ENCODE peak calls at places on chromosomes 1 and 21, in eight cellular contexts. K is cardiac muscle cell, A is transverse colon, Y is spleen, Z is adrenal gland, C is HL-60, V is MM.1S, O is upper lobe of right lung. F is an unnamed sample.

GRCh38 chr1:207619833-207620572 is 24.9 kb upstream of the CR1L start:
- DNase-seq in K (peak), A (no peak), Y (no peak), Z (peak), C (peak), V (peak), O (no peak), F (no peak)

GRCh38 chr21:33817663-33818433 is 97.8 kb downstream of the ATP5PO start:
- DNase-seq in K (no peak), A (no peak), Y (no peak), Z (no peak), C (peak), V (no peak), O (no peak), F (no peak)

GRCh38 chr1:107883562-107883961 is 81.4 kb downstream of the VAV3 start:
- DNase-seq in K (peak), A (no peak), Y (no peak), Z (no peak), C (peak), V (peak), O (no peak), F (no peak)

GRCh38 chr21:34707876-34708325 is 39.1 kb downstream of the CLIC6 start:
- DNase-seq in K (no peak), A (no peak), Y (no peak), Z (no peak), C (no peak), V (peak), O (no peak), F (no peak)

GRCh38 chr1:214957330-214958137 is 125.0 kb upstream of the KCNK2 start:
- DNase-seq in K (no peak), A (no peak), Y (no peak), Z (peak), C (peak), V (no peak), O (no peak), F (no peak)

GRCh38 chr1:32716312-32717126 is 13.9 kb upstream of the SYNC start:
- DNase-seq in K (peak), A (peak), Y (peak), Z (peak), C (peak), V (peak), O (peak), F (peak)

GRCh38 chr1:13487143-13487868 is 26.5 kb downstream of the LRRC38 start:
- DNase-seq in K (no peak), A (no peak), Y (no peak), Z (peak), C (no peak), V (peak), O (no peak), F (no peak)

GRCh38 chr1:43239484-43239883 is 30.3 kb upstream of the TMEM125 start:
- DNase-seq in K (no peak), A (no peak), Y (no peak), Z (no peak), C (no peak), V (peak), O (no peak), F (no peak)

GRCh38 chr1:168348146-168348709 is 67.6 kb downstream of the TBX19 start:
- DNase-seq in K (no peak), A (no peak), Y (no peak), Z (no peak), C (peak), V (peak), O (no peak), F (no peak)

GRCh38 chr1:210123924-210124589 is 108.5 kb upstream of the SERTAD4 start:
- DNase-seq in K (no peak), A (no peak), Y (no peak), Z (no peak), C (no peak), V (no peak), O (no peak), F (no peak)

GRCh38 chr1:31397360-31398095 is 15.5 kb upstream of the SERINC2 start:
- DNase-seq in K (no peak), A (no peak), Y (no peak), Z (no peak), C (no peak), V (no peak), O (no peak), F (no peak)

GRCh38 chr1:225406976-225407725 is 20.7 kb downstream of the LBR start:
- DNase-seq in K (no peak), A (no peak), Y (no peak), Z (no peak), C (no peak), V (no peak), O (no peak), F (no peak)

GRCh38 chr1:229756666-229757065 is 130.6 kb downstream of the URB2 start:
- DNase-seq in K (no peak), A (no peak), Y (no peak), Z (no peak), C (no peak), V (peak), O (no peak), F (no peak)

GRCh38 chr1:230972855-230973271 is 5.8 kb downstream of the TTC13 start:
- DNase-seq in K (no peak), A (peak), Y (no peak), Z (no peak), C (peak), V (peak), O (no peak), F (no peak)

GRCh38 chr1:39954261-39954869 is 580 bp upstream of the MFSD2A start:
- DNase-seq in K (no peak), A (no peak), Y (no peak), Z (no peak), C (no peak), V (no peak), O (no peak), F (no peak)

GRCh38 chr1:12386130-12386529 is 156.3 kb downstream of the VPS13D start:
- DNase-seq in K (no peak), A (no peak), Y (no peak), Z (no peak), C (no peak), V (no peak), O (no peak), F (no peak)

GRCh38 chr1:215458084-215458483 is 109.0 kb upstream of the KCTD3 start:
- DNase-seq in K (no peak), A (no peak), Y (no peak), Z (no peak), C (no peak), V (no peak), O (no peak), F (no peak)

GRCh38 chr1:95497566-95497965 is 263.6 kb downstream of the RWDD3 start:
- DNase-seq in K (no peak), A (no peak), Y (no peak), Z (no peak), C (no peak), V (no peak), O (no peak), F (no peak)

GRCh38 chr21:25956993-25957714 is 213.4 kb downstream of the APP start:
- DNase-seq in K (no peak), A (no peak), Y (no peak), Z (peak), C (no peak), V (no peak), O (no peak), F (no peak)

GRCh38 chr1:20123696-20124450 is 4.5 kb upstream of the PLA2G2D start:
- DNase-seq in K (no peak), A (no peak), Y (no peak), Z (no peak), C (no peak), V (no peak), O (no peak), F (no peak)

GRCh38 chr21:38913120-38913975 is 107.6 kb downstream of the ETS2 start:
- DNase-seq in K (peak), A (peak), Y (peak), Z (peak), C (no peak), V (no peak), O (peak), F (peak)

DNA sequence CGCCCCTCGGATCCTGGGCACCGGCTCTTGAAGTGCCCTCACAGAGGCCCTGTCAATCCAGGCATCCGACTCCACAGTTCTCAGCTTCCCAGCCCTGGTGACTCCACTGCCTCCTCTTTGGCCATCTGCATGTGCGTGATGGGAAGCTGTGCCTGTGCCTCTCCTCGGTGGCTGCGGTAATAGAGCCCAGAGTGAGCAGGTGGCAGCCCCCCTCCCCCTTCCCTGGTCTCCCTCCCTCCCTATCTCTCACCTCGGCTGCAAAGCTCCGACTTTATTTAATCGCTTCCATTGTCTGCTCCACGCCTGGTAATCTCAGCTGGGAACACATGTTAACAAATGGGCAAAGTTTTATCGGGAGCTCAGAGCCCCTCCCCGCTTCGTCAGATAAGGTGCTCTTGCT is 91.9 kb downstream of the IGSF21 start:
- DNase-seq in K (no peak), A (no peak), Y (no peak), Z (no peak), C (no peak), V (no peak), O (no peak), F (no peak)
- H3K4me3 ChIP-seq in K (no peak), A (no peak), Y (no peak), Z (no peak), C (no peak), V (no peak), O (no peak), F (no peak)

DNA sequence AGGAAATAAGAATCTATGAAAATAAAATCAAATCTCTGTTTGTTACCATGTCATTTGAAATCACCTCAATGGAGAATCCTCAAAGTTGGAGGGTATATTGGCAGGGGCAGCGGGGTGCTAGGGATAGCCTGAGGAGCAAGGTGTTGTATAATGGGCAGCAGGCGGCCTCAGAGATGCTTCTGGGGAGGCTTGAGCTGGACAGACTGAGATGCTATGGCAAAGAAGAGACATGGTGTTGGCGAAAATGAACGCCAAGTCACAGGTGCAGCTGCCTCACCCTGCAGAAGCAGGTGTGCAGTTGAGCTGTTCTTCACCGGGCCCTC is 3.1 kb upstream of the SLC1A7 start:
- DNase-seq in K (no peak), A (no peak), Y (no peak), Z (no peak), C (no peak), V (no peak), O (no peak), F (no peak)
- H3K27ac ChIP-seq in K (peak), A (peak), Y (peak), Z (no peak), C (no peak), V (no peak), O (peak), F (peak)

GRCh38 chr1:48402619-48403018 is 69.4 kb downstream of the SPATA6 start:
- DNase-seq in K (no peak), A (no peak), Y (no peak), Z (no peak), C (no peak), V (no peak), O (no peak), F (no peak)
- TF ChIP-seq CTCF in K (no peak), A (no peak), Y (no peak), Z (no peak), C (no peak), V (no peak), O (no peak), F (no peak)

GRCh38 chr1:205241366-205242030 is 13.8 kb downstream of the TMCC2 start:
- DNase-seq in K (no peak), A (no peak), Y (no peak), Z (no peak), C (no peak), V (no peak), O (peak), F (no peak)

GRCh38 chr1:205246426-205247119 is 18.8 kb downstream of the TMCC2 start:
- DNase-seq in K (no peak), A (no peak), Y (peak), Z (no peak), C (no peak), V (no peak), O (peak), F (no peak)

GRCh38 chr1:205245096-205245495 is 17.4 kb downstream of the TMCC2 start:
- DNase-seq in K (no peak), A (no peak), Y (peak), Z (no peak), C (no peak), V (no peak), O (peak), F (no peak)

GRCh38 chr1:205244383-205244782 is 16.6 kb downstream of the TMCC2 start:
- DNase-seq in K (no peak), A (no peak), Y (no peak), Z (no peak), C (no peak), V (no peak), O (peak), F (no peak)

DNA sequence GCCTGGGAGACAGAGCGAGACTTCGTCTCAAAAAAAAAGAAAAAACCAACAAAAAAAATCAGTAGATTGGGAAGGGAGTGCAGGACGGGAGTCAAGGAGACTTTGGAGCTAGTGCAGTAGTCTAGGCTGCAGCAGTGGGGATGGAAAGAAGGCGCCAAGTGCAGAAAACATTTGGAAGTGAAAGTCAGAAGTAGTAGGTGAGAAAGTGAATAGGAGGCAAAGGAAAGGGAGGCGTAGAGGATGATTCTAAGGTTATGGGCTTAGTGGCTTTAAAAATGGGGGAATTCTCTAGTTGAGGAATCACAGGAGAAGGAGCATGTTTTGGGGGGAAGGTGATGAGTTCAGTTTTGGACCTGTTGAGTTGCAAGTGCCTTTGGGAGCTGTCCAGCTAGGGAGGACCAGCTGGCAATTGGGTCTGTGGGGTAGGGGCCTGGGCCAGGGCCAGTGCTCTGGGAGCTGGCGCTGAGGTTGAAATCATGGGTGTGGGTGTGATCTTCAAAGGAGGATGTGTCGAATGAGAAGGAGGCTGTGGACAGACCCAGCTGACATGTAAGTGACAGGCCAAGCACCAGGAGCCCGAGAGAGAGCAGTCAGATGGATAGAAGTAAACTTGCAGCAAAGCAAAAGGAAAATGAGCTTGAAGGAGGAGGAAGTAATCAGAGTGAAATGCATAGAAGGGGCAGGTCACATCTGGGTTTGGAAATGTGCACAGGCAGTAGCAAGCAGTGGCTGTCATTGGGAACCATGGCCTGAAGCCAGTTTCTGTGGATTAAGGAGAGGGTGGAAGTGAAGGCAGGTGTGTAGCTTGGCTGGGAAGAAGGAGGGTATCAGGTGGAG is 15.8 kb downstream of the TMCC2 start:
- DNase-seq in K (no peak), A (no peak), Y (peak), Z (no peak), C (no peak), V (no peak), O (peak), F (no peak)
- H3K4me3 ChIP-seq in K (no peak), A (no peak), Y (no peak), Z (no peak), C (no peak), V (no peak), O (no peak), F (no peak)

DNA sequence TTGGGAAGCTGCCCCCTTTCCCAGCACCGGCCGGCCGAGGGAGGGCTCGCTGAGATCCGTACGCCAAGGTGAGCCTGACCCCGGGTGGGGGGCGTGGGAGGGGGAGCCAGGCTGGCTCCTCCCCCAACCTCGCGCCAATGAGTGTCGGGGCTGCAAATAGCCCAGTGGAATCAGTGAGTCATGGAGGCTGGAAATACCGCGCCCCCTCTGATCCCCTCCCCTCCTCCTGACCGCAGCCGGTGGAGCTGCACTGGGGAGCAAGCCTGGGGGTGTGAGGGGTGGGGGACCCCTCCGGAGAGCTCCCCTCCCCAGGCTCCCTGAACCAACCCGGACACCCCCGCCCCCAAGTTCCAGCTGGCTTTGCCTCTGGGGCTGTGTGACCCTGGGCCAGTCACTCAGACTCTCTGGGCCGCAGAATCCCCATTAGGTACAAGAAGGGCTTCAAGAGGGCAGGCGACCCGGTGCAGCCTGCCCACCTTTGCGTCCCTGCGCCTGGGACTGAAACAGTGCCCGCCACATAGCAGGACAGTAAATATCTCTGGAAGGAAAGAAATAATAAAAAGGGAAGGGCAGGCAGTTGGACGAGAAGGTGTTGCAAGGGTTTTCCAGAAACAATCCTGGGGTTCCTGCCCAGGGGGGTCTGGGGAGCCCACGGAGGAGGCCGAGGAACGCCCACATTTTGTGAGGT is 4.5 kb downstream of the HSPB7 start:
- DNase-seq in K (peak), A (peak), Y (no peak), Z (peak), C (peak), V (no peak), O (no peak), F (peak)
- H3K27ac ChIP-seq in K (peak), A (peak), Y (peak), Z (peak), C (no peak), V (no peak), O (peak), F (peak)

DNA sequence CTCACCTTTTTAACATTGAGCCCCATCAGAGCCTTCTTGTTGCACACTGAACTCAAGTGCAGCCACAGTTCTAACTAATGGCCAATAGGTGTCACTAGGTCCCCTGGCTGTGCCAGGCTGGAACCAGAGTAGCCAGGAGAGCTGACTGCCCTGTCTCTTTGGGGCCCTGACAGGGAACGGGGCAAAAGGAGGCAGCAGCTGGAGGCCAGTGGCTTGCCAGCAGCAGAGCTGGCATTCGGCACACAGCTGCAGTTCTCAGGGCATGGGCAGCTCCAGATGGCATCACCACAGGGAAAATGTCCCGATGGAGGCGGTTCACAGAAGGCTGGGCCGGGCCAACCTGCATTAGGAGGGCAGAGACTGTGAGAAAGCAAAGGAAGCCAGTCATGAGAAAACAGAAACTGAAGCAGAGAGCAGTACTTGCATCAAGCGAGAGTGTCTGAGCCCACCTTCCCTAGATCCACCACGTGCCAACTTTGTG is 188.6 kb downstream of the FCRL5 start:
- DNase-seq in K (peak), A (peak), Y (no peak), Z (peak), C (peak), V (peak), O (no peak), F (no peak)
- TF ChIP-seq CTCF in K (peak), A (peak), Y (peak), Z (peak), C (peak), V (peak), O (peak), F (peak)

GRCh38 chr21:29256125-29256895 is 42.4 kb upstream of the BACH1 start:
- DNase-seq in K (no peak), A (no peak), Y (no peak), Z (no peak), C (no peak), V (no peak), O (no peak), F (no peak)

GRCh38 chr21:29261555-29262540 is 36.9 kb upstream of the BACH1 start:
- DNase-seq in K (no peak), A (no peak), Y (no peak), Z (no peak), C (no peak), V (no peak), O (no peak), F (no peak)

GRCh38 chr21:29260461-29260860 is 38.3 kb upstream of the BACH1 start:
- DNase-seq in K (no peak), A (no peak), Y (no peak), Z (no peak), C (no peak), V (no peak), O (no peak), F (no peak)

GRCh38 chr21:29257701-29258100 is 41.0 kb upstream of the BACH1 start:
- DNase-seq in K (no peak), A (no peak), Y (no peak), Z (no peak), C (no peak), V (no peak), O (no peak), F (no peak)

DNA sequence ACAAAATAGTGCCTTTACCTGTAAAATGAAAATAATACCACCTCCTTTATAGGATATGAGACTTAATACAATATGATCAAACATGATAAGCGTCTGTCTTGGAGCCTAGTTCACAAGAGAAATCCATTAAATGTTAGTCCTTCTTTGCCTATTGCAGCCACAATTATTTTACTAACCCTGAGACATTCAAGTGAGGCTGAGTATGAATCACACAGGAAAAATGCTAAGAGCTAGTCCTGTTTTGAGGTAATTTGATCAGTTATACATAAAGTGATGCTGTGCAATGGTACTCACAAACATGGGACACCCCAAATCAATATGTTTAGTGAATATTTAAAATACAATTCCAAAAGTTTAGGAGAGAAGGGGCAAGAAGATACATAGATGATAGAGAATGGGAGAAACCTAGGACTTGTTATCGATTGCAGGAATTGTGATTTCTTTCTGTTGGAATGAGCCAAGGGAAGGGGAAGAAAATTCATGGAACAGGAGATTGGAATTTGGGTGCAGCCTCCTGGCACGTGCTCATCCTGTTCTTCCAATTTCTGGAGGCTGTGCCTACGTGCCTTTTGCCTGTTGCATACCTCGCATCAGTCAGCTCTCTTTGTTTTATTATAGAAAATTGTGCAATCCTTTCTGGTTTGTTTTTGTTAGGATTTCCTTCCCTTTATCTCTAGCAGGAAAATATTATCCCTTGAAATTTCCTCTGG is 39.9 kb upstream of the BACH1 start:
- DNase-seq in K (no peak), A (no peak), Y (no peak), Z (peak), C (no peak), V (no peak), O (no peak), F (no peak)
- H3K4me3 ChIP-seq in K (no peak), A (no peak), Y (no peak), Z (no peak), C (no peak), V (no peak), O (no peak), F (no peak)

GRCh38 chr1:106554294-106554693 is 502.2 kb upstream of the PRMT6 start:
- DNase-seq in K (no peak), A (no peak), Y (no peak), Z (no peak), C (no peak), V (no peak), O (no peak), F (no peak)

GRCh38 chr1:106555571-106555970 is 500.9 kb upstream of the PRMT6 start:
- DNase-seq in K (no peak), A (no peak), Y (no peak), Z (no peak), C (no peak), V (no peak), O (no peak), F (no peak)
- H3K27ac ChIP-seq in K (no peak), A (no peak), Y (no peak), Z (no peak), C (no peak), V (no peak), O (no peak), F (no peak)